ENCODE peak calls at places on chromosome 16, in eight cellular contexts. One of them, this sample, is unnamed. For H3K9me3, the result is how much of the 10 kb centered on the place peaks cover.

GRCh38 chr16:89242795-89243200 is 25.3 kb downstream of the ZNF778 start:
- DNase-seq in IMR-90: no peak
- DNase-seq in SJSA1: no peak
- DNase-seq in prostate gland: no peak
- DNase-seq in fibroblast of lung: no peak
- DNase-seq in body of pancreas: no peak
- DNase-seq in astrocyte: no peak
- DNase-seq in OCI-LY7: no peak
- DNase-seq in this sample: no peak

GRCh38 chr16:31451681-31452351 is 7.5 kb upstream of the ARMC5 start:
- DNase-seq in IMR-90: peak
- DNase-seq in SJSA1: peak
- DNase-seq in prostate gland: peak
- DNase-seq in fibroblast of lung: peak
- DNase-seq in body of pancreas: peak
- DNase-seq in astrocyte: peak
- DNase-seq in OCI-LY7: peak
- DNase-seq in this sample: peak

GRCh38 chr16:83085660-83086059 is 458.9 kb downstream of the CDH13 start:
- DNase-seq in IMR-90: no peak
- DNase-seq in SJSA1: no peak
- DNase-seq in prostate gland: no peak
- DNase-seq in fibroblast of lung: no peak
- DNase-seq in body of pancreas: no peak
- DNase-seq in astrocyte: no peak
- DNase-seq in OCI-LY7: no peak
- DNase-seq in this sample: no peak

GRCh38 chr16:58494981-58495860 is 4.7 kb upstream of the NDRG4 start:
- DNase-seq in IMR-90: peak
- DNase-seq in SJSA1: peak
- DNase-seq in prostate gland: no peak
- DNase-seq in fibroblast of lung: peak
- DNase-seq in body of pancreas: peak
- DNase-seq in astrocyte: peak
- DNase-seq in OCI-LY7: peak
- DNase-seq in this sample: peak

GRCh38 chr16:77736879-77737278 is 14.6 kb downstream of the NUDT7 start:
- DNase-seq in IMR-90: no peak
- DNase-seq in SJSA1: no peak
- DNase-seq in prostate gland: no peak
- DNase-seq in fibroblast of lung: no peak
- DNase-seq in body of pancreas: no peak
- DNase-seq in astrocyte: no peak
- DNase-seq in OCI-LY7: no peak
- DNase-seq in this sample: no peak

GRCh38 chr16:81650982-81651562 is 128.0 kb upstream of the PLCG2 start:
- DNase-seq in IMR-90: no peak
- DNase-seq in SJSA1: no peak
- DNase-seq in prostate gland: peak
- DNase-seq in fibroblast of lung: peak
- DNase-seq in body of pancreas: peak
- DNase-seq in astrocyte: peak
- DNase-seq in OCI-LY7: no peak
- DNase-seq in this sample: peak

GRCh38 chr16:71225145-71225544 is 5.4 kb downstream of the HYDIN start:
- DNase-seq in IMR-90: no peak
- DNase-seq in SJSA1: no peak
- DNase-seq in prostate gland: no peak
- DNase-seq in fibroblast of lung: no peak
- DNase-seq in body of pancreas: no peak
- DNase-seq in astrocyte: no peak
- DNase-seq in OCI-LY7: no peak
- DNase-seq in this sample: no peak

GRCh38 chr16:27085182-27085581 is 18.5 kb downstream of the C16orf82 start:
- DNase-seq in IMR-90: no peak
- DNase-seq in SJSA1: no peak
- DNase-seq in prostate gland: no peak
- DNase-seq in fibroblast of lung: no peak
- DNase-seq in body of pancreas: no peak
- DNase-seq in astrocyte: no peak
- DNase-seq in OCI-LY7: no peak
- DNase-seq in this sample: no peak

GRCh38 chr16:86508947-86509758 is 1.2 kb upstream of the FOXF1 start:
- DNase-seq in IMR-90: peak
- DNase-seq in SJSA1: peak
- DNase-seq in prostate gland: no peak
- DNase-seq in fibroblast of lung: peak
- DNase-seq in body of pancreas: no peak
- DNase-seq in astrocyte: peak
- DNase-seq in OCI-LY7: no peak
- DNase-seq in this sample: peak

GRCh38 chr16:22787456-22788189 is 26.3 kb upstream of the HS3ST2 start:
- DNase-seq in IMR-90: peak
- DNase-seq in SJSA1: no peak
- DNase-seq in prostate gland: peak
- DNase-seq in fibroblast of lung: peak
- DNase-seq in body of pancreas: no peak
- DNase-seq in astrocyte: peak
- DNase-seq in OCI-LY7: no peak
- DNase-seq in this sample: no peak

GRCh38 chr16:11128211-11129123 is 127.5 kb downstream of the SOCS1 start:
- DNase-seq in IMR-90: peak
- DNase-seq in SJSA1: no peak
- DNase-seq in prostate gland: no peak
- DNase-seq in fibroblast of lung: peak
- DNase-seq in body of pancreas: no peak
- DNase-seq in astrocyte: peak
- DNase-seq in OCI-LY7: no peak
- DNase-seq in this sample: no peak

GRCh38 chr16:68750243-68750642 is 13.2 kb downstream of the CDH1 start:
- DNase-seq in IMR-90: no peak
- DNase-seq in SJSA1: no peak
- DNase-seq in prostate gland: no peak
- DNase-seq in fibroblast of lung: no peak
- DNase-seq in body of pancreas: no peak
- DNase-seq in astrocyte: no peak
- DNase-seq in OCI-LY7: no peak
- DNase-seq in this sample: no peak

GRCh38 chr16:67395458-67396158 is 2.3 kb upstream of the TPPP3 start:
- DNase-seq in IMR-90: peak
- DNase-seq in SJSA1: no peak
- DNase-seq in prostate gland: no peak
- DNase-seq in fibroblast of lung: no peak
- DNase-seq in body of pancreas: peak
- DNase-seq in astrocyte: no peak
- DNase-seq in OCI-LY7: no peak
- DNase-seq in this sample: peak

GRCh38 chr16:67199011-67199807 is at the start of gene ELMO3:
- DNase-seq in IMR-90: no peak
- DNase-seq in SJSA1: no peak
- DNase-seq in prostate gland: peak
- DNase-seq in fibroblast of lung: no peak
- DNase-seq in body of pancreas: peak
- DNase-seq in astrocyte: no peak
- DNase-seq in OCI-LY7: no peak
- DNase-seq in this sample: peak

DNA sequence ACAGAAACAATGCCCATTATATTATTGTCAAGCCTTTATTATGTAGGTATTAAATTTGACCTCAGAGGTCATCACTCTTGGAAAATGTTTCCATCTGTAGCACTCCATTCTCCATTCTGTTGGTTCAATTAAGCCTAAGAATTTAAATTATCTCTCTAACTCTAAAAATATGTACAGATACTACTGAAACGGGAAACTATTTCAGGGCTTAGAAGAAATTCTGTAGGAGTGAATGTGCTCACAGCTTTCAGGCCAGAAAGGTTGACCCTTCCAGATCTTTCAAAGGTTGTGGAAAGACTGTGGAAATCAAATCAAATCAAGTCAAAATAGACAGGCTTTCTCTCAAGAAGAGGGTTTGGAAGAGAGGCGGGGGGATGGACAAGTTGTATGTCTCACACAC is 138.8 kb upstream of the ZFHX3 start:
- DNase-seq in IMR-90: no peak
- DNase-seq in SJSA1: no peak
- DNase-seq in prostate gland: no peak
- DNase-seq in fibroblast of lung: no peak
- DNase-seq in body of pancreas: no peak
- DNase-seq in astrocyte: no peak
- DNase-seq in OCI-LY7: no peak
- DNase-seq in this sample: no peak
- H3K9me3 ChIP-seq in IMR-90: under half
- H3K9me3 ChIP-seq in SJSA1: under half
- H3K9me3 ChIP-seq in prostate gland: under half
- H3K9me3 ChIP-seq in fibroblast of lung: under half
- H3K9me3 ChIP-seq in body of pancreas: under half
- H3K9me3 ChIP-seq in astrocyte: under half
- H3K9me3 ChIP-seq in OCI-LY7: under half
- H3K9me3 ChIP-seq in this sample: under half

GRCh38 chr16:35564889-35565288 is 2105.5 kb downstream of the TP53TG3F start:
- DNase-seq in IMR-90: no peak
- DNase-seq in SJSA1: no peak
- DNase-seq in prostate gland: no peak
- DNase-seq in fibroblast of lung: no peak
- DNase-seq in body of pancreas: no peak
- DNase-seq in astrocyte: no peak
- DNase-seq in OCI-LY7: no peak
- DNase-seq in this sample: no peak

GRCh38 chr16:35564148-35564547 is 2104.7 kb downstream of the TP53TG3F start:
- DNase-seq in IMR-90: no peak
- DNase-seq in SJSA1: no peak
- DNase-seq in prostate gland: no peak
- DNase-seq in fibroblast of lung: no peak
- DNase-seq in body of pancreas: no peak
- DNase-seq in astrocyte: no peak
- DNase-seq in OCI-LY7: no peak
- DNase-seq in this sample: no peak

GRCh38 chr16:35562919-35563318 is 2103.5 kb downstream of the TP53TG3F start:
- DNase-seq in IMR-90: no peak
- DNase-seq in SJSA1: no peak
- DNase-seq in prostate gland: no peak
- DNase-seq in fibroblast of lung: no peak
- DNase-seq in body of pancreas: no peak
- DNase-seq in astrocyte: no peak
- DNase-seq in OCI-LY7: no peak
- DNase-seq in this sample: no peak

GRCh38 chr16:35562471-35562870 is 2103.1 kb downstream of the TP53TG3F start:
- DNase-seq in IMR-90: no peak
- DNase-seq in SJSA1: no peak
- DNase-seq in prostate gland: no peak
- DNase-seq in fibroblast of lung: no peak
- DNase-seq in body of pancreas: no peak
- DNase-seq in astrocyte: no peak
- DNase-seq in OCI-LY7: no peak
- DNase-seq in this sample: no peak

GRCh38 chr16:35565626-35566025 is 2106.2 kb downstream of the TP53TG3F start:
- DNase-seq in IMR-90: no peak
- DNase-seq in SJSA1: no peak
- DNase-seq in prostate gland: no peak
- DNase-seq in fibroblast of lung: no peak
- DNase-seq in body of pancreas: no peak
- DNase-seq in astrocyte: no peak
- DNase-seq in OCI-LY7: no peak
- DNase-seq in this sample: no peak
- H3K9me3 ChIP-seq in IMR-90: under half
- H3K9me3 ChIP-seq in SJSA1: under half
- H3K9me3 ChIP-seq in prostate gland: under half
- H3K9me3 ChIP-seq in fibroblast of lung: under half
- H3K9me3 ChIP-seq in body of pancreas: under half
- H3K9me3 ChIP-seq in astrocyte: under half
- H3K9me3 ChIP-seq in OCI-LY7: under half
- H3K9me3 ChIP-seq in this sample: under half

DNA sequence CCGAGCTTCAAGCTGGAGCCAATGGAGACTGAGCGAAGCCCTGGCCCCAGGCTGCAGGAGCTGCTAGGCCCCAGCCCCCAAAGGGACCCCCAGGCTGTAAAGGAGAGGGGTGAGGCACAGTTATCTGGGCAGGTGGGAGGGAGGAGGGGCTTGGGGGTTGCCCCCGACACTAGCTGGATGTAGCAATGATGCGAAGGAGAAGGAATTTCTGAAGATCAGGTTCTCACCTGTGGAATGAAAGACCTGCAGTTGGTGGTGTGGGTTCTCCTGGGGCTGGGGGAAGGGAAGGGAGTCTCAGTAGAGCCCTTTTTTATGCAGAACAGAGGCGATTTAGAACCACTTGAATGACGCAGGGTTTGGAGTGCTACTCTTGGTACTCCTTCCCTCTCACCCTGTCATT is 1.8 kb downstream of the ZNF263 start:
- DNase-seq in IMR-90: no peak
- DNase-seq in SJSA1: no peak
- DNase-seq in prostate gland: no peak
- DNase-seq in fibroblast of lung: no peak
- DNase-seq in body of pancreas: no peak
- DNase-seq in astrocyte: no peak
- DNase-seq in OCI-LY7: no peak
- DNase-seq in this sample: no peak
- H3K9me3 ChIP-seq in IMR-90: under half
- H3K9me3 ChIP-seq in SJSA1: under half
- H3K9me3 ChIP-seq in prostate gland: under half
- H3K9me3 ChIP-seq in fibroblast of lung: under half
- H3K9me3 ChIP-seq in body of pancreas: under half
- H3K9me3 ChIP-seq in astrocyte: under half
- H3K9me3 ChIP-seq in OCI-LY7: under half
- H3K9me3 ChIP-seq in this sample: under half

DNA sequence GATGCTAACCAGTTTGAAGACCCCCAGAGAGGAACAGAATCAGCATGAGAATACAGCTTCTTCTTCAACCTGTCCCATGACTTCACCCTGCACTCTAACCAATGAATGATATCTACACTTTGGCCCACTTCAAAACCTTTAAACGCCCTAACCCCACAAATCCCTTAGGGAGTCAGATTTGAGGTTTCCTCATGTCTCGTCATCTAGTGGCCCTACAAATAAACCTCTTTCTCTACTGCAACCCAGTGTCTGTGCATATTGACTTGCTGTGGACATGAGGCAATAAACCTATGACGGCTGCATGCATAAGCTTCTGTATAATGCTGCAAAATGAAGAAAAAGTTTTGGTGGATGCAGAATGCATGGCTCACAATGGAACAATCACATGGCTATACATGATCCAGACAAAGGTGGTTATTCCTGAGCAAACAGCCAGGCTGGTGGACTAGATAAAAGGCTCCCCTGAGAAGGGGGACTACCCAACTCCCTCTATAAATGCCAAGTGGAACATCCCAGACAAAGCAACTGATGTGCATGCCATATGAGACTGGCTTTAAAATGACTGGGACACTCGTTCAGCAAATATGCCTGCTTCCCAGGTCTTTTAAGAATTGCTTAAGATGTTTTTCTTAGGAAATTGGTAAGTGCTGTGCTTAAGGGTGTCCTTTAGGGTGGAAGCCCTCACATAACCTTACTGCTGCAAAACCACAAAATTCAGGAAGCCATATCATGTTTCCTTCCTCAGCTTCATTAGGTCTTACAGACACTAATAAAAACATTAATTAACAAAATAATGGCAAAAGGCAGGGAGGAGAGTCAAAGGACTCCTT is 12.2 kb downstream of the N4BP1 start:
- DNase-seq in IMR-90: peak
- DNase-seq in SJSA1: no peak
- DNase-seq in prostate gland: no peak
- DNase-seq in fibroblast of lung: peak
- DNase-seq in body of pancreas: no peak
- DNase-seq in astrocyte: no peak
- DNase-seq in OCI-LY7: no peak
- DNase-seq in this sample: no peak
- H3K9me3 ChIP-seq in IMR-90: under half
- H3K9me3 ChIP-seq in SJSA1: under half
- H3K9me3 ChIP-seq in prostate gland: under half
- H3K9me3 ChIP-seq in fibroblast of lung: under half
- H3K9me3 ChIP-seq in body of pancreas: under half
- H3K9me3 ChIP-seq in astrocyte: under half
- H3K9me3 ChIP-seq in OCI-LY7: under half
- H3K9me3 ChIP-seq in this sample: under half

This sample was measured in kidney.